ENCODE peak calls at places on chromosomes 13 and 19, in four cellular contexts. One of them, this sample, is unnamed.
A peak's percentile ranks its signal among the peaks of the same experiment; 100 is the strongest.

GRCh38 chr19:2053601-2054389 is 2.8 kb upstream of the MKNK2 start:
- DNase-seq in K562: no peak
- DNase-seq in tibial nerve: no peak
- DNase-seq in IMR-90: peak; percentile 23
- DNase-seq in this sample: peak; percentile 95

GRCh38 chr13:110005563-110005962 is 219.2 kb upstream of the IRS2 start:
- DNase-seq in K562: no peak
- DNase-seq in tibial nerve: no peak
- DNase-seq in IMR-90: no peak
- DNase-seq in this sample: no peak

GRCh38 chr13:113785051-113786010 is 26.3 kb downstream of the TMEM255B start:
- DNase-seq in K562: no peak
- DNase-seq in tibial nerve: no peak
- DNase-seq in IMR-90: peak; percentile 74
- DNase-seq in this sample: peak; percentile 18

GRCh38 chr13:21075303-21076264 is 14.2 kb upstream of the LATS2 start:
- DNase-seq in K562: no peak
- DNase-seq in tibial nerve: peak; percentile 28
- DNase-seq in IMR-90: no peak
- DNase-seq in this sample: peak; percentile 34

GRCh38 chr13:23871616-23872220 is 17.5 kb downstream of the MIPEP start:
- DNase-seq in K562: no peak
- DNase-seq in tibial nerve: no peak
- DNase-seq in IMR-90: peak; percentile 59
- DNase-seq in this sample: no peak

GRCh38 chr13:104691765-104692164 is 1625.5 kb upstream of the SLC10A2 start:
- DNase-seq in K562: no peak
- DNase-seq in tibial nerve: no peak
- DNase-seq in IMR-90: no peak
- DNase-seq in this sample: no peak

GRCh38 chr19:52991484-52991883 is 22.2 kb upstream of the ERVV-1 start:
- DNase-seq in K562: no peak
- DNase-seq in tibial nerve: no peak
- DNase-seq in IMR-90: peak; percentile 37
- DNase-seq in this sample: no peak

GRCh38 chr19:4456566-4456842 is 1.1 kb downstream of the UBXN6 start:
- DNase-seq in K562: peak; percentile 54
- DNase-seq in tibial nerve: no peak
- DNase-seq in IMR-90: peak; percentile 75
- DNase-seq in this sample: peak; percentile 58

GRCh38 chr19:45162464-45163143 is 1.8 kb upstream of the NKPD1 start:
- DNase-seq in K562: no peak
- DNase-seq in tibial nerve: no peak
- DNase-seq in IMR-90: no peak
- DNase-seq in this sample: no peak

GRCh38 chr13:41065098-41065497 is 3.8 kb downstream of the WBP4 start:
- DNase-seq in K562: peak; percentile 15
- DNase-seq in tibial nerve: no peak
- DNase-seq in IMR-90: peak; percentile 92
- DNase-seq in this sample: no peak

GRCh38 chr19:45575216-45575615 is 9.4 kb downstream of the OPA3 start:
- DNase-seq in K562: no peak
- DNase-seq in tibial nerve: no peak
- DNase-seq in IMR-90: no peak
- DNase-seq in this sample: no peak

GRCh38 chr13:98581971-98582702 is 5.2 kb upstream of the STK24 start:
- DNase-seq in K562: no peak
- DNase-seq in tibial nerve: no peak
- DNase-seq in IMR-90: peak; percentile 85
- DNase-seq in this sample: no peak

GRCh38 chr13:43876366-43876765 is 3.2 kb downstream of the CCDC122 start:
- DNase-seq in K562: no peak
- DNase-seq in tibial nerve: no peak
- DNase-seq in IMR-90: no peak
- DNase-seq in this sample: no peak
- H3K36me3 ChIP-seq in K562: no peaks in the 10 kb centered on the region
- H3K36me3 ChIP-seq in tibial nerve: no peaks in the 10 kb centered on the region
- H3K36me3 ChIP-seq in IMR-90: no peaks in the 10 kb centered on the region
- H3K36me3 ChIP-seq in this sample: no peaks in the 10 kb centered on the region

DNA sequence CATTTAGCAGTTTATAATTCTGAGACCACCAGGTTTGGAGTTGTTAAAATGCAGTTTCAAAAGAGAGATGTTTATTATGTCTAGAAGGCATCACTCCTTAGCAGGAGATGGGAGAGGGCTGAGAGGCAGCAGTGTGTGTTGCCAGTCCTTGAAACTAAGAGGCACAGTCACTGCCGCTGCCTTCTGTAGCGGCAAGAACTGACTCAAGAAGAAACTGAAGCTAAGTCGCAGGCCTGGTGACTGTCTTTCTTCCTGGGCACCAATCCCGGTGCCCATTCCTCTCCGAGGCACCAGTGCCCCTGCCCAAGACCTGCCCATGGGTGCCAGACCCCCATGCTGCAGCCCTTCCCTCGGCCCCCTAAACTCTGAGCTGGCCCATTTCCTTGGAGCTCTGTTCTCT is 20.1 kb downstream of the N4BP2L1 start:
- DNase-seq in K562: no peak
- DNase-seq in tibial nerve: no peak
- DNase-seq in IMR-90: no peak
- DNase-seq in this sample: no peak
- TF ChIP-seq POLR2A in K562: no peak
- TF ChIP-seq POLR2A in tibial nerve: no peak
- TF ChIP-seq POLR2A in IMR-90: no peak
- TF ChIP-seq POLR2A in this sample: no peak

GRCh38 chr19:12749938-12750521 is 1.6 kb upstream of the BEST2 start:
- DNase-seq in K562: no peak
- DNase-seq in tibial nerve: no peak
- DNase-seq in IMR-90: peak; percentile 56
- DNase-seq in this sample: no peak

GRCh38 chr19:12752056-12752781 is 628 bp downstream of the BEST2 start:
- DNase-seq in K562: no peak
- DNase-seq in tibial nerve: no peak
- DNase-seq in IMR-90: no peak
- DNase-seq in this sample: no peak

GRCh38 chr19:12754465-12755196 is 3.0 kb downstream of the BEST2 start:
- DNase-seq in K562: no peak
- DNase-seq in tibial nerve: no peak
- DNase-seq in IMR-90: no peak
- DNase-seq in this sample: no peak

GRCh38 chr19:12750851-12751250 is 740 bp upstream of the BEST2 start:
- DNase-seq in K562: no peak
- DNase-seq in tibial nerve: no peak
- DNase-seq in IMR-90: peak; percentile 8
- DNase-seq in this sample: no peak

DNA sequence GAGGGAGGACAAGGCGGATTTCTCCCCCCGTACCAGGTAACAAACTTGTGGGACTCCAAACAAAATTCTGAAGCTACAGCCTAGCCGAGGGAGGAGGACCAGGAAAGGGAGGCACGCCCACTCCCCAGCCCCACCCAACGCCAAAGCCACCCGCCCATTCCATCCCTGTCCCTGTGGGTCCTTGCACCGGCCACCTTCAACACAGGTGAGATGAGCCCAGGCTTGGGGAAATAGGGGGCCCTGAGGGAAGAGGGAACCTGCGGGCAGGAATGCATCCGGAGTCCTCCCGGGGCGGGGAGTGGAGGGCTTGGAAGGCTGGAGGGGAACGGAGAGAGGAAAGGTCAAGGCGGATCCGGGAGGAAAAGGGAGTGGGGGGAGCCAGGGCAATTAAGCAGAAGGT is at the start of gene BEST2:
- DNase-seq in K562: no peak
- DNase-seq in tibial nerve: no peak
- DNase-seq in IMR-90: no peak
- DNase-seq in this sample: no peak
- H3K4me3 ChIP-seq in K562: no peak within 1 kb of the TSS
- H3K4me3 ChIP-seq in tibial nerve: no peak within 1 kb of the TSS
- H3K4me3 ChIP-seq in IMR-90: no peak within 1 kb of the TSS
- H3K4me3 ChIP-seq in this sample: no peak within 1 kb of the TSS

GRCh38 chr19:35736913-35737886 is 5.1 kb downstream of the IGFLR1 start:
- DNase-seq in K562: peak; percentile 31
- DNase-seq in tibial nerve: no peak
- DNase-seq in IMR-90: no peak
- DNase-seq in this sample: peak; percentile 25
- H3K36me3 ChIP-seq in K562: peaks cover 70% of the 10 kb centered on the region
- H3K36me3 ChIP-seq in tibial nerve: peaks cover 3% of the 10 kb centered on the region
- H3K36me3 ChIP-seq in IMR-90: peaks cover 59% of the 10 kb centered on the region
- H3K36me3 ChIP-seq in this sample: no peaks in the 10 kb centered on the region

GRCh38 chr13:77042566-77043177 is 15.7 kb upstream of the FBXL3 start:
- DNase-seq in K562: no peak
- DNase-seq in tibial nerve: no peak
- DNase-seq in IMR-90: peak; percentile 46
- DNase-seq in this sample: no peak
- TF ChIP-seq POLR2A in K562: no peak
- TF ChIP-seq POLR2A in tibial nerve: no peak
- TF ChIP-seq POLR2A in IMR-90: no peak
- TF ChIP-seq POLR2A in this sample: no peak

GRCh38 chr13:76769238-76769859 is 116.9 kb downstream of the KCTD12 start:
- DNase-seq in K562: no peak
- DNase-seq in tibial nerve: no peak
- DNase-seq in IMR-90: no peak
- DNase-seq in this sample: no peak
- H3K4me3 ChIP-seq in K562: no peak overlapping the region
- H3K4me3 ChIP-seq in tibial nerve: no peak overlapping the region
- H3K4me3 ChIP-seq in IMR-90: no peak overlapping the region
- H3K4me3 ChIP-seq in this sample: no peak overlapping the region

GRCh38 chr19:41321204-41321599 is 11.2 kb downstream of the CCDC97 start:
- DNase-seq in K562: no peak
- DNase-seq in tibial nerve: no peak
- DNase-seq in IMR-90: no peak
- DNase-seq in this sample: no peak

GRCh38 chr19:41320568-41320967 is 10.6 kb downstream of the CCDC97 start:
- DNase-seq in K562: no peak
- DNase-seq in tibial nerve: no peak
- DNase-seq in IMR-90: no peak
- DNase-seq in this sample: no peak

GRCh38 chr19:41323023-41323422 is 13.1 kb downstream of the CCDC97 start:
- DNase-seq in K562: no peak
- DNase-seq in tibial nerve: no peak
- DNase-seq in IMR-90: peak; percentile 92
- DNase-seq in this sample: peak; percentile 80

GRCh38 chr19:41322451-41322850 is 12.5 kb downstream of the CCDC97 start:
- DNase-seq in K562: no peak
- DNase-seq in tibial nerve: no peak
- DNase-seq in IMR-90: no peak
- DNase-seq in this sample: peak; percentile 58

DNA sequence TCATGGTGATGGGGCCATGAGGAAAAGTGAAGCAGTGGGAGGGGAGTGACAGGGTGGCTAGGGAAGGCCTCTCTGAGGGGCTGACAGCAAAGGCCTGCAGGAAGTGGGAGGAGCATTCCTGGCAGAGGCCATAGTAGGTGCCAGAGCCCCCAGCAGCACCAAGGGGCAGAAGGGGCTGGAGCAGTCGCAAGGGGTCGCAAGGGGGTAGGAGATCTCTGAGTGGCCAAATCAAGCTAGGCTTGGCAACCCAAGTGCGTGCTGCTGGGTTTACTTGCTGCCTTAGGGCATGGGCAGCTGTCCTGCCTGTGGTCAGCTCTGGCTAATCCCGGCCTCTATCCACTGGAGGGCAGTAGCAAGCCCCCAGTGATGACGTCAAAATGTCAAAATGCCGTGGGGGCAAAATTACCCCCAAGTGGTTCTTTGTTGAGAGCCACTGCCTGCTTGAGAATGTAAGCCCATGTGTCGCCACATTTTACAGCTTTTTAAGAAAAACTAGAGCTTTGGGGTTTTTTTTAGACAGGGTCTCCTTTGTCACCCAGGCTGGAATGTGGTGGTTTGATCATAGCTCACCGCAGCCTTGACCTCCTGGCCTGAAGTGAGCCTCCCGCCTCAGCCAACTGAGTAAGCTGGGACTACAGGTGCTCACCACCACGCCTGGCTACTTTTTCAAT is 11.8 kb downstream of the CCDC97 start:
- DNase-seq in K562: peak; percentile 71
- DNase-seq in tibial nerve: no peak
- DNase-seq in IMR-90: peak; percentile 80
- DNase-seq in this sample: peak; percentile 64
- H3K36me3 ChIP-seq in K562: peaks cover 79% of the 10 kb centered on the region
- H3K36me3 ChIP-seq in tibial nerve: no peaks in the 10 kb centered on the region
- H3K36me3 ChIP-seq in IMR-90: peaks cover 43% of the 10 kb centered on the region
- H3K36me3 ChIP-seq in this sample: no peaks in the 10 kb centered on the region

DNA sequence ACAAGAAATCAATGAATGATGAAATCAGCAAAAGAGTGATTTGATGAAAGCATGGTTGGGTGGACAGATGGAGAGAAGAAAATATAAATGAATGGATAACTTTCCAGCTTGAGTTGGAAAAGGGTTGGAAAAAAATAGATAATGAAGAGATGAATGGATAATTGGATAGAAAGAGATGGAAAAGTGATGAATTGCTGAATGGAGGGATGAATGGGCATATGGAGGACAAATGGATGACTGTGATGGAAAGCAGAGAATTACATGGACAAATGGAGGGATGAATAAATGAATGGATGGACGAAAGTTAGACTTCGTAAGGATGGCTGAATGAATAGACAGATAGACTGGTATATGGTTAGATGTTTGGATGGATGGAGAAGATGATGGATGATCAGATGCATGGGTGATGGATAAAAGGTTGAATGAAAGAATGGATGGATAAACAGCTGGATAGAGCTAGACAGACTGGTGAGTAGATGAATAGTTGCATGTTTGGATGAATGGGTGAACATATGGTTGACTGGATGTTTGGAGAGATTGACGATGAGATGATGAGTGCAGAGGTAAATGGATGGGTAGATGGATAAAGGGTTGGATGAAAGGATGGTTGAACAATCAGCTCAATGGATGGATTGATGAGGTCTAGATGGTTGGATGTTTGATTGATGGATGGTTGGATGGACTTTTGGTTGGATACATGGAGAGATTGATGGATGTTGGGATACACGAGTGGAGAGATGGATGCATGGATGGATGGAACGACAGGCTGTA is 11.8 kb downstream of the LGALS7B start:
- DNase-seq in K562: no peak
- DNase-seq in tibial nerve: no peak
- DNase-seq in IMR-90: no peak
- DNase-seq in this sample: no peak
- TF ChIP-seq POLR2A in K562: no peak
- TF ChIP-seq POLR2A in tibial nerve: no peak
- TF ChIP-seq POLR2A in IMR-90: no peak
- TF ChIP-seq POLR2A in this sample: no peak

This sample was measured in ovary.